ENCODE peak calls at places on chromosomes 4 and X, in four cellular contexts. V is cardiac muscle cell; B is CD8-positive, alpha-beta memory T cell; Z is PC-9. S is an unnamed sample.

GRCh38 chr4:158170691-158171455 is 2.0 kb downstream of the GASK1B start:
- DNase-seq in V (no peak), B (no peak), Z (no peak), S (peak; percentile 92)

GRCh38 chr4:151646322-151646721 is 114.5 kb downstream of the GATB start:
- DNase-seq in V (no peak), B (no peak), Z (no peak), S (no peak)

GRCh38 chr4:2798399-2799301 is 5.8 kb downstream of the SH3BP2 start:
- DNase-seq in V (no peak), B (peak; percentile 39), Z (peak; percentile 98), S (peak; percentile 73)

GRCh38 chr4:173793937-173794510 is 264.0 kb upstream of the HAND2 start:
- DNase-seq in V (no peak), B (no peak), Z (no peak), S (no peak)

GRCh38 chrX:123962006-123962485 is 540 bp downstream of the STAG2 start:
- DNase-seq in V (no peak), B (no peak), Z (no peak), S (no peak)

GRCh38 chrX:23334871-23335599 is 386 bp downstream of the PTCHD1 start:
- DNase-seq in V (peak; percentile 41), B (no peak), Z (no peak), S (no peak)

GRCh38 chrX:11427082-11428033 is 134.1 kb downstream of the AMELX start:
- DNase-seq in V (peak; percentile 6), B (no peak), Z (no peak), S (peak; percentile 29)

GRCh38 chrX:42289492-42290385 is 366.4 kb upstream of the CASK start:
- DNase-seq in V (no peak), B (no peak), Z (no peak), S (no peak)

GRCh38 chr4:123481034-123481433 is 84.4 kb downstream of the SPRY1 start:
- DNase-seq in V (peak; percentile 27), B (no peak), Z (peak; percentile 76), S (no peak)

GRCh38 chr4:186840771-186841301 is 117.2 kb upstream of the FAT1 start:
- DNase-seq in V (no peak), B (no peak), Z (no peak), S (no peak)

GRCh38 chr4:35925806-35926205 is 318.5 kb downstream of the ARAP2 start:
- DNase-seq in V (no peak), B (no peak), Z (no peak), S (no peak)

GRCh38 chr4:188454573-188454972 is 315.3 kb downstream of the TRIML1 start:
- DNase-seq in V (no peak), B (no peak), Z (no peak), S (no peak)

GRCh38 chr4:7393491-7394183 is 41.1 kb downstream of the PSAPL1 start:
- DNase-seq in V (no peak), B (no peak), Z (no peak), S (no peak)

GRCh38 chrX:110847334-110847733 is 51.7 kb upstream of the CHRDL1 start:
- DNase-seq in V (peak; percentile 81), B (no peak), Z (peak; percentile 58), S (no peak)

GRCh38 chrX:71143508-71143907 is 1.1 kb upstream of the NLGN3 start:
- DNase-seq in V (no peak), B (no peak), Z (no peak), S (peak; percentile 80)

GRCh38 chr4:158664806-158665205 is 6.9 kb downstream of the C4orf46 start:
- DNase-seq in V (no peak), B (no peak), Z (no peak), S (no peak)

GRCh38 chr4:56197387-56197786 is 189.9 kb downstream of the AASDH start:
- DNase-seq in V (no peak), B (no peak), Z (no peak), S (no peak)

GRCh38 chr4:25441519-25442117 is 64.6 kb downstream of the ANAPC4 start:
- DNase-seq in V (peak; percentile 78), B (no peak), Z (no peak), S (peak; percentile 84)

GRCh38 chr4:153764611-153765368 is 5.0 kb upstream of the RNF175 start:
- DNase-seq in V (no peak), B (no peak), Z (no peak), S (no peak)

GRCh38 chr4:177080388-177080787 is 229.3 kb upstream of the NEIL3 start:
- DNase-seq in V (no peak), B (no peak), Z (no peak), S (no peak)

GRCh38 chr4:126364290-126364978 is 1049.7 kb downstream of the FAT4 start:
- DNase-seq in V (no peak), B (no peak), Z (no peak), S (no peak)

GRCh38 chr4:165502919-165503907 is 124.4 kb downstream of the CPE start:
- DNase-seq in V (no peak), B (no peak), Z (no peak), S (no peak)

GRCh38 chr4:148205481-148205880 is 236.7 kb downstream of the NR3C2 start:
- DNase-seq in V (no peak), B (no peak), Z (no peak), S (no peak)

GRCh38 chr4:165476214-165477098 is 97.6 kb downstream of the CPE start:
- DNase-seq in V (no peak), B (no peak), Z (peak; percentile 83), S (no peak)

GRCh38 chrX:154022108-154022507 is 2.4 kb upstream of the IRAK1 start:
- DNase-seq in V (no peak), B (no peak), Z (no peak), S (no peak)

GRCh38 chrX:48747415-48748026 is 14.0 kb upstream of the GLOD5 start:
- DNase-seq in V (no peak), B (no peak), Z (no peak), S (no peak)

GRCh38 chrX:42678133-42678532 is 99.8 kb downstream of the PPP1R2C start:
- DNase-seq in V (no peak), B (no peak), Z (no peak), S (peak; percentile 35)

GRCh38 chrX:110992611-110993010 is 103.4 kb upstream of the PAK3 start:
- DNase-seq in V (peak; percentile 52), B (peak; percentile 0), Z (no peak), S (peak; percentile 23)

GRCh38 chr4:40573593-40574311 is 55.9 kb downstream of the RBM47 start:
- DNase-seq in V (no peak), B (no peak), Z (no peak), S (no peak)
- H3K27ac ChIP-seq in V (no peak overlapping the region), B (no peak overlapping the region), Z (no peak overlapping the region), S (peak overlapping the region; percentile 61)

DNA sequence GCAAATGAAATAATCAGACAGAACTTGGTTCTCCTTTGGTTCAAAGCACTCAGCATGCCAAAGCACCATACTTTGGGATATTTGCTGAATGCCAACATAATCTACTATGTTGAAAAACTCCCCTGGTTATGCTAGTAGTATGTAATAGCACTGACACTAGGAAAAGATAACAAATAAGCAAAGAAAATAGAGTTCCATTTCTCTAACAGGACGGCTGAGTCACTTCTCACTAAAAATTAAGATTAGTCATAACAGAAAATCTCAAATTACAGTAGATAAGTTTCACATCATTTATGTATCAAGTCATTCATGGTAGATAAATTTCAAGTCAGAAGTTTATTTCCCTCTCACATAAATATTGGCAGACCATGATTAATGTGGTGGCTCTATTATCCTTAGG is 17.9 kb downstream of the PDHA2 start:
- DNase-seq in V (no peak), B (no peak), Z (no peak), S (no peak)
- H3K9me3 ChIP-seq in V (no peaks in the 10 kb centered on the region), B (no peaks in the 10 kb centered on the region), Z (no peaks in the 10 kb centered on the region), S (no peaks in the 10 kb centered on the region)

GRCh38 chr4:150056569-150056968 is 21.7 kb upstream of the DCLK2 start:
- DNase-seq in V (no peak), B (no peak), Z (no peak), S (no peak)
- H3K27ac ChIP-seq in V (no peak overlapping the region), B (no peak overlapping the region), Z (no peak overlapping the region), S (no peak overlapping the region)

GRCh38 chr4:115355329-115355728 is 241.9 kb upstream of the NDST4 start:
- DNase-seq in V (no peak), B (no peak), Z (no peak), S (no peak)
- H3K9me3 ChIP-seq in V (no peaks in the 10 kb centered on the region), B (no peaks in the 10 kb centered on the region), Z (no peaks in the 10 kb centered on the region), S (no peaks in the 10 kb centered on the region)

GRCh38 chrX:39815621-39816020 is 282.1 kb downstream of the BCOR start:
- DNase-seq in V (no peak), B (no peak), Z (no peak), S (no peak)

GRCh38 chrX:39816871-39817731 is 280.7 kb downstream of the BCOR start:
- DNase-seq in V (no peak), B (no peak), Z (no peak), S (no peak)

GRCh38 chrX:39811391-39811790 is 286.4 kb downstream of the BCOR start:
- DNase-seq in V (no peak), B (no peak), Z (no peak), S (peak; percentile 82)

GRCh38 chrX:39813631-39814246 is 284.0 kb downstream of the BCOR start:
- DNase-seq in V (no peak), B (no peak), Z (no peak), S (peak; percentile 80)

GRCh38 chrX:39814391-39814790 is 283.4 kb downstream of the BCOR start:
- DNase-seq in V (no peak), B (peak; percentile 9), Z (no peak), S (no peak)
- H3K27ac ChIP-seq in V (no peak overlapping the region), B (no peak overlapping the region), Z (no peak overlapping the region), S (peak overlapping the region; percentile 94)

S was measured in adrenal gland.